ENCODE peak calls at places on chromosomes 7 and 10, in seven cellular contexts. Q is effector CD4-positive, alpha-beta T cell; F is AG04450; N is pancreas; A is stimulated activated naive CD4-positive, alpha-beta T cell; Z is transverse colon; T is cortex of kidney. J is an unnamed sample.

GRCh38 chr7:116173051-116174028 is 37.0 kb upstream of the TES start:
- DNase-seq in Q (peak), F (peak), N (no peak), A (peak), Z (no peak), T (no peak), J (peak)

GRCh38 chr10:133335238-133336122 is 1.2 kb downstream of the CALY start:
- DNase-seq in Q (peak), F (no peak), N (peak), A (peak), Z (peak), T (no peak), J (peak)

GRCh38 chr10:101724446-101724845 is 29.5 kb upstream of the FBXW4 start:
- DNase-seq in Q (no peak), F (no peak), N (no peak), A (no peak), Z (no peak), T (no peak), J (no peak)

GRCh38 chr7:90593205-90593604 is 2.9 kb upstream of the CDK14 start:
- DNase-seq in Q (no peak), F (no peak), N (no peak), A (no peak), Z (no peak), T (no peak), J (no peak)

GRCh38 chr7:104230606-104231005 is 22.8 kb upstream of the ORC5 start:
- DNase-seq in Q (no peak), F (peak), N (no peak), A (no peak), Z (no peak), T (no peak), J (no peak)

GRCh38 chr7:103343758-103344452 is 662 bp downstream of the DNAJC2 start:
- DNase-seq in Q (peak), F (no peak), N (no peak), A (peak), Z (peak), T (no peak), J (no peak)

GRCh38 chr7:7851991-7852390 is 116.6 kb upstream of the GLCCI1 start:
- DNase-seq in Q (no peak), F (no peak), N (no peak), A (no peak), Z (no peak), T (no peak), J (no peak)

GRCh38 chr10:88810196-88810961 is 7.8 kb downstream of the LIPM start:
- DNase-seq in Q (peak), F (peak), N (no peak), A (peak), Z (no peak), T (no peak), J (peak)

GRCh38 chr7:154409703-154410311 is 357.6 kb downstream of the DPP6 start:
- DNase-seq in Q (no peak), F (no peak), N (no peak), A (no peak), Z (no peak), T (no peak), J (no peak)

GRCh38 chr7:80145780-80146422 is 11.3 kb downstream of the GNAI1 start:
- DNase-seq in Q (no peak), F (peak), N (no peak), A (no peak), Z (no peak), T (no peak), J (no peak)

GRCh38 chr7:129089521-129090212 is 34.8 kb upstream of the TNPO3 start:
- DNase-seq in Q (no peak), F (no peak), N (no peak), A (no peak), Z (no peak), T (no peak), J (no peak)

GRCh38 chr10:130885021-130885655 is 426.4 kb downstream of the TCERG1L start:
- DNase-seq in Q (no peak), F (no peak), N (no peak), A (no peak), Z (no peak), T (no peak), J (no peak)

GRCh38 chr7:156616269-156617202 is 24.0 kb upstream of the RNF32 start:
- DNase-seq in Q (no peak), F (no peak), N (no peak), A (no peak), Z (peak), T (no peak), J (no peak)

GRCh38 chr7:1668486-1668931 is 1.6 kb upstream of the ELFN1 start:
- DNase-seq in Q (no peak), F (no peak), N (peak), A (no peak), Z (no peak), T (no peak), J (no peak)

GRCh38 chr10:17219024-17219423 is 9.0 kb upstream of the VIM start:
- DNase-seq in Q (no peak), F (no peak), N (no peak), A (no peak), Z (no peak), T (no peak), J (no peak)

GRCh38 chr10:70571636-70572439 is 30.7 kb downstream of the PRF1 start:
- DNase-seq in Q (no peak), F (no peak), N (peak), A (no peak), Z (no peak), T (no peak), J (no peak)

GRCh38 chr10:11993834-11994468 is 48.7 kb downstream of the UPF2 start:
- DNase-seq in Q (no peak), F (no peak), N (no peak), A (no peak), Z (no peak), T (no peak), J (peak)

GRCh38 chr7:1513657-1514095 is 9.5 kb upstream of the INTS1 start:
- DNase-seq in Q (no peak), F (no peak), N (no peak), A (no peak), Z (peak), T (no peak), J (peak)

GRCh38 chr7:151852486-151853396 is 24.2 kb downstream of the PRKAG2 start:
- DNase-seq in Q (no peak), F (no peak), N (peak), A (no peak), Z (no peak), T (no peak), J (no peak)

GRCh38 chr7:46286346-46286745 is 365.3 kb upstream of the IGFBP3 start:
- DNase-seq in Q (no peak), F (no peak), N (no peak), A (no peak), Z (no peak), T (no peak), J (no peak)

GRCh38 chr7:37408241-37408884 is 40.3 kb downstream of the ELMO1 start:
- DNase-seq in Q (no peak), F (no peak), N (no peak), A (peak), Z (no peak), T (no peak), J (no peak)

GRCh38 chr10:102375250-102375649 is 20.3 kb upstream of the NFKB2 start:
- DNase-seq in Q (no peak), F (no peak), N (no peak), A (no peak), Z (no peak), T (no peak), J (no peak)

J was measured in foreskin melanocyte.